ENCODE peak calls at places on chromosomes 2 and 18, in four cellular contexts. H is hypothalamus; G is activated effector memory CD4-positive, alpha-beta T cell treated with Interleukin-2 at 50 U/mL for 16 hours; B is fibroblast of lung. D is an unnamed sample.

GRCh38 chr18:63867368-63867767 is 20.1 kb upstream of the SERPINB2 start:
- DNase-seq in H (no peak), G (no peak), B (no peak), D (no peak)

GRCh38 chr2:74261204-74261864 is 62.9 kb downstream of the MTHFD2 start:
- DNase-seq in G (no peak), H (no peak), B (peak), D (no peak)

GRCh38 chr2:102187191-102188150 is 648 bp downstream of the IL1RL2 start:
- DNase-seq in G (peak), H (no peak), B (peak), D (peak)

GRCh38 chr18:6728809-6729246 is 688 bp upstream of the ARHGAP28 start:
- DNase-seq in B (no peak), G (no peak), H (no peak), D (no peak)

GRCh38 chr18:11310476-11311086 is 161.2 kb upstream of the PIEZO2 start:
- DNase-seq in B (peak), G (no peak), H (no peak), D (no peak)

GRCh38 chr18:10403675-10404074 is 50.8 kb upstream of the APCDD1 start:
- DNase-seq in B (no peak), G (no peak), H (no peak), D (no peak)

GRCh38 chr18:48711651-48712486 is 173.0 kb downstream of the CTIF start:
- DNase-seq in B (peak), G (no peak), H (no peak), D (no peak)

GRCh38 chr18:11308499-11308898 is 159.1 kb upstream of the PIEZO2 start:
- DNase-seq in H (no peak), G (no peak), B (peak), D (no peak)

GRCh38 chr2:192314800-192315481 is 120.2 kb upstream of the TMEFF2 start:
- DNase-seq in B (no peak), H (no peak), G (no peak), D (no peak)

GRCh38 chr18:47979611-47980200 is 49.2 kb upstream of the SMAD2 start:
- DNase-seq in B (no peak), G (no peak), H (no peak), D (no peak)

GRCh38 chr2:8849322-8849721 is 11.9 kb upstream of the KIDINS220 start:
- DNase-seq in H (no peak), G (no peak), B (peak), D (no peak)

GRCh38 chr2:34242741-34243123 is 643.6 kb upstream of the FAM98A start:
- DNase-seq in B (no peak), G (no peak), H (no peak), D (no peak)

GRCh38 chr18:13219576-13219975 is 1.0 kb downstream of the LDLRAD4 start:
- DNase-seq in H (no peak), G (no peak), B (no peak), D (no peak)

GRCh38 chr2:42421601-42422252 is 60.7 kb upstream of the COX7A2L start:
- DNase-seq in H (no peak), G (no peak), B (peak), D (no peak)

GRCh38 chr18:25133879-25134278 is 218.1 kb downstream of the ZNF521 start:
- DNase-seq in B (no peak), G (no peak), H (no peak), D (no peak)

GRCh38 chr2:231781798-231782726 is 980 bp upstream of the PDE6D start:
- DNase-seq in H (no peak), G (no peak), B (peak), D (no peak)

GRCh38 chr2:196330645-196331044 is 159.3 kb upstream of the STK17B start:
- DNase-seq in H (no peak), B (no peak), G (no peak), D (no peak)

GRCh38 chr2:59752512-59752911 is 800.9 kb downstream of the BCL11A start:
- DNase-seq in B (no peak), H (no peak), G (no peak), D (no peak)

GRCh38 chr2:239326831-239327535 is 73.8 kb downstream of the HDAC4 start:
- DNase-seq in G (peak), B (peak), H (no peak), D (peak)

GRCh38 chr2:99725810-99726209 is 236.0 kb upstream of the REV1 start:
- DNase-seq in H (no peak), G (no peak), B (peak), D (no peak)

GRCh38 chr2:121483021-121483420 is 47.7 kb upstream of the RNU4ATAC start:
- DNase-seq in H (no peak), G (no peak), B (no peak), D (no peak)

GRCh38 chr2:239201531-239201876 is 199.3 kb downstream of the HDAC4 start:
- DNase-seq in B (no peak), H (no peak), G (no peak), D (no peak)

GRCh38 chr2:24739355-24740025 is 53.7 kb downstream of the PTRHD1 start:
- DNase-seq in G (no peak), H (no peak), B (no peak), D (no peak)

GRCh38 chr2:173271825-173272224 is 82.8 kb upstream of the CDCA7 start:
- DNase-seq in H (no peak), G (no peak), B (no peak), D (no peak)

GRCh38 chr2:41763091-41763490 is 284.7 kb upstream of the PKDCC start:
- DNase-seq in G (no peak), B (no peak), H (no peak), D (no peak)

D was measured in activated T-cell treated with anti-CD3 and anti-CD28 coated beads, Interleukin-2, amount 50 U/mL, for 1 hour.